ENCODE peak calls at places on chromosomes 6 and 20, in seven cellular contexts. Y is sigmoid colon, D is adrenal gland, J is dorsolateral prefrontal cortex, I is tibial artery, F is B cell, S is testis. E is an unnamed sample.

GRCh38 chr6:134080171-134080795 is 27.9 kb upstream of the SLC2A12 start:
- DNase-seq in Y (no peak), D (no peak), J (no peak), I (no peak), F (peak; percentile 19), S (no peak), E (no peak)

GRCh38 chr6:31180500-31180899 is 10.0 kb upstream of the POU5F1 start:
- DNase-seq in Y (peak; percentile 68), D (peak; percentile 63), J (peak; percentile 81), I (peak; percentile 32), F (peak; percentile 71), S (peak; percentile 86), E (no peak)

GRCh38 chr6:37648465-37649330 is 49.0 kb downstream of the MDGA1 start:
- DNase-seq in Y (no peak), D (no peak), J (no peak), I (no peak), F (peak; percentile 46), S (peak; percentile 70), E (no peak)

GRCh38 chr6:135506270-135506997 is 8.9 kb upstream of the AHI1 start:
- DNase-seq in Y (no peak), D (no peak), J (no peak), I (no peak), F (peak; percentile 48), S (no peak), E (no peak)

GRCh38 chr6:56437171-56437900 is 190.0 kb upstream of the COL21A1 start:
- DNase-seq in Y (no peak), D (no peak), J (no peak), I (no peak), F (no peak), S (no peak), E (no peak)

GRCh38 chr20:33262658-33263065 is 20.4 kb upstream of the BPIFB1 start:
- DNase-seq in Y (no peak), D (peak; percentile 24), J (peak; percentile 51), I (no peak), F (no peak), S (peak; percentile 59), E (no peak)

GRCh38 chr20:5222919-5223634 is 93.7 kb downstream of the PROKR2 start:
- DNase-seq in Y (no peak), D (peak; percentile 57), J (peak; percentile 60), I (no peak), F (peak; percentile 58), S (peak; percentile 86), E (no peak)

GRCh38 chr6:158626360-158627167 is 18.0 kb downstream of the DYNLT1 start:
- DNase-seq in Y (no peak), D (no peak), J (no peak), I (no peak), F (no peak), S (no peak), E (peak; percentile 34)

GRCh38 chr20:37359331-37359730 is 13.4 kb downstream of the SRC start:
- DNase-seq in Y (peak; percentile 55), D (no peak), J (no peak), I (no peak), F (no peak), S (no peak), E (no peak)

GRCh38 chr6:153092082-153093013 is 38.7 kb downstream of the RGS17 start:
- DNase-seq in Y (no peak), D (no peak), J (no peak), I (no peak), F (no peak), S (no peak), E (no peak)

GRCh38 chr6:63492476-63492875 is 79.8 kb upstream of the LOC128125822 start:
- DNase-seq in Y (no peak), D (peak; percentile 34), J (no peak), I (no peak), F (no peak), S (no peak), E (no peak)

GRCh38 chr6:163263998-163264661 is 150.4 kb upstream of the QKI start:
- DNase-seq in Y (no peak), D (no peak), J (peak; percentile 57), I (no peak), F (no peak), S (peak; percentile 42), E (peak; percentile 30)

GRCh38 chr6:6392214-6393068 is 72.0 kb upstream of the F13A1 start:
- DNase-seq in Y (no peak), D (no peak), J (no peak), I (no peak), F (peak; percentile 61), S (no peak), E (no peak)

GRCh38 chr6:42704251-42704936 is 18.0 kb downstream of the PRPH2 start:
- DNase-seq in Y (peak; percentile 81), D (no peak), J (peak; percentile 56), I (no peak), F (no peak), S (no peak), E (no peak)

GRCh38 chr20:46550441-46550840 is at the start of gene OCSTAMP:
- DNase-seq in Y (no peak), D (no peak), J (no peak), I (no peak), F (no peak), S (no peak), E (no peak)

GRCh38 chr20:12030470-12030869 is 112.8 kb downstream of the BTBD3 start:
- DNase-seq in Y (no peak), D (no peak), J (no peak), I (no peak), F (no peak), S (no peak), E (no peak)

GRCh38 chr6:143595256-143596036 is 82.3 kb upstream of the PHACTR2 start:
- DNase-seq in Y (no peak), D (no peak), J (no peak), I (no peak), F (no peak), S (no peak), E (no peak)

GRCh38 chr6:143594647-143595046 is 83.1 kb upstream of the PHACTR2 start:
- DNase-seq in Y (no peak), D (no peak), J (no peak), I (no peak), F (no peak), S (no peak), E (no peak)

GRCh38 chr6:143589162-143589561 is 77.6 kb upstream of the FUCA2 start:
- DNase-seq in Y (no peak), D (no peak), J (no peak), I (no peak), F (no peak), S (no peak), E (no peak)

GRCh38 chr6:143591441-143591840 is 79.9 kb upstream of the FUCA2 start:
- DNase-seq in Y (no peak), D (no peak), J (no peak), I (no peak), F (no peak), S (no peak), E (no peak)

DNA sequence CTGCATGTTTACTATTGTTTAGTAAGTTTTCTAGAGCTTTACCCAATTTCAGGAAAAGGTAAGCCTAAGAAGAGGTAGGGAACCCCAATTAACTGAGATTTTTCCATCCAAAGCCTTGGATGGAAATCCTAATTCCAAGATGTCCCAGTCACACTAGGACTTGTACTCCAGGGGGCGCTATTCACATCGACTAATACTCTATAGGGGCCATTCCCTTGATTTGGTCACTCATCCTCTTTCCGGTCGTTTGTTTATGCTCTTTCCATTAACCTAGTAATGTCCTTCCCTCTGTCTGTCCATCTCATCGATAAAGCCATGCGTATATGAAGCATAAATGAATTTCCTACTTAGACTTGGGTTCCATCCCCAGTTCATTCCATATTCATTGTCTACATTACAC is 80.8 kb upstream of the FUCA2 start:
- DNase-seq in Y (no peak), D (no peak), J (no peak), I (no peak), F (no peak), S (peak; percentile 63), E (no peak)
- TF ChIP-seq CTCF in Y (no peak), D (no peak), J (no peak), I (no peak), F (no peak), S (peak; percentile 30), E (peak; percentile 32)

GRCh38 chr6:118284736-118285360 is 263.2 kb upstream of the PLN start:
- DNase-seq in Y (no peak), D (no peak), J (no peak), I (no peak), F (no peak), S (no peak), E (no peak)
- TF ChIP-seq CTCF in Y (peak; percentile 55), D (peak; percentile 53), J (peak; percentile 46), I (peak; percentile 66), F (no peak), S (peak; percentile 67), E (peak; percentile 72)

GRCh38 chr6:33779895-33780294 is 9.0 kb downstream of the LEMD2 start:
- DNase-seq in Y (no peak), D (no peak), J (peak; percentile 70), I (no peak), F (no peak), S (no peak), E (no peak)

GRCh38 chr6:33777716-33778474 is 11.0 kb downstream of the LEMD2 start:
- DNase-seq in Y (no peak), D (no peak), J (no peak), I (no peak), F (no peak), S (no peak), E (no peak)

GRCh38 chr6:33778475-33779121 is 10.3 kb downstream of the LEMD2 start:
- DNase-seq in Y (no peak), D (no peak), J (no peak), I (no peak), F (no peak), S (no peak), E (no peak)

GRCh38 chr6:33781105-33781975 is 7.6 kb downstream of the LEMD2 start:
- DNase-seq in Y (no peak), D (no peak), J (no peak), I (no peak), F (no peak), S (no peak), E (no peak)

DNA sequence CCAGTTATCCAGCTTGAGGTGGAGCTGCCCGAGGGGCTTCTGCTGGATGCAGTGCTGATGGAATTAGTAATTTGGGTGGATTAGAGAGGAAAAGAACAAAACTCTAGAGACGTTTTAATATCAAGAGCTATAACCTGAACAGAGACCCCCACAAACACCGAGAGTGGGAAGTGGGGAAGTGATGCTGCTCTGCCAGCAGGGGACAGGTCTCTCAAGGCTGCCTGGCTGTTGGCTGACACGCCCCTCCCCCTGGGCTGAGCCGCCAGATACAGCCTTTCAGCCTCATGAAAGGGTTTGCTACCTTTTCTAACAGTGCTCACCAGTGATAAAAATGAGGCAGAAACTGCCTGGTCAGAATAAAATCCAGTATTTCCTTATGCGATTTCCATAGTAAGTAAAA is 9.6 kb downstream of the LEMD2 start:
- DNase-seq in Y (no peak), D (no peak), J (no peak), I (no peak), F (no peak), S (no peak), E (no peak)
- TF ChIP-seq CTCF in Y (no peak), D (no peak), J (no peak), I (no peak), F (no peak), S (no peak), E (peak; percentile 10)

DNA sequence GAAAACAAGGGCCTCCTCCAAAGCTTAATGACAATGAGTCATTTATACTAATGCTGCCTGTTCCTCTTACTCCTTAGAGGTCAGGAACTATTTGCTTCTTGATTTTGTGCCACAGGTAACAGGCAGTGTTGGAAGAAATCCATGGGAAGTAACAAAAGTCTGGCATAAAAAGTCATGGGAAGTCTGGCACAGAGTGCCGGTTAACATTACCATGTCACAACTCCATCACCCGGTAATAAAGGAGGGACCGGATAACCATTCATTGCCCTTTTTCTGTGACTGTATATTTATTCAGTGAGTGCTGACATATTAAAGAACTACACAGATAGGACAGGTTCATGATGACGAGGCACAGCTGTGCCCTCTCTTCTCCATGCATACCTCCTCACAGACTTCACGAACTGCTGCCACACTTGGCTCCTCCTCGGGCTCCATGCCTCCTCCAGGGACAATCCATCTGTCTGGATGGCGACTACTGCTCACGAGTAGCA is 50.9 kb downstream of the NUDT3 start:
- DNase-seq in Y (peak; percentile 79), D (no peak), J (no peak), I (no peak), F (no peak), S (no peak), E (no peak)
- TF ChIP-seq CTCF in Y (no peak), D (no peak), J (no peak), I (no peak), F (no peak), S (no peak), E (no peak)

E was measured in osteocyte.